ENCODE peak calls at places on chromosome 16, in seven cellular contexts. One of them, this sample, is unnamed. For H3K4me1, H3K9me2 and H3K27me3, the result is how much of the 10 kb centered on the place peaks cover.

GRCh38 chr16:49750341-49751011 is 105.4 kb downstream of the ZNF423 start:
- DNase-seq in PC-3: no peak
- DNase-seq in HCT116: no peak
- DNase-seq in MM.1S: no peak
- DNase-seq in Karpas-422: no peak
- DNase-seq in GM23248: peak
- DNase-seq in SK-N-SH: peak
- DNase-seq in this sample: no peak

GRCh38 chr16:47664653-47665325 is 203.7 kb downstream of the PHKB start:
- DNase-seq in GM23248: no peak
- DNase-seq in MM.1S: no peak
- DNase-seq in Karpas-422: no peak
- DNase-seq in SK-N-SH: no peak
- DNase-seq in PC-3: peak
- DNase-seq in HCT116: no peak
- DNase-seq in this sample: peak

GRCh38 chr16:19883296-19883951 is 1.2 kb downstream of the GPRC5B start:
- DNase-seq in PC-3: no peak
- DNase-seq in Karpas-422: no peak
- DNase-seq in SK-N-SH: peak
- DNase-seq in GM23248: peak
- DNase-seq in HCT116: no peak
- DNase-seq in MM.1S: no peak
- DNase-seq in this sample: peak

GRCh38 chr16:26749072-26749471 is 317.7 kb upstream of the C16orf82 start:
- DNase-seq in PC-3: no peak
- DNase-seq in MM.1S: no peak
- DNase-seq in GM23248: no peak
- DNase-seq in Karpas-422: no peak
- DNase-seq in SK-N-SH: no peak
- DNase-seq in HCT116: no peak
- DNase-seq in this sample: no peak

GRCh38 chr16:77584205-77584859 is 138.0 kb upstream of the NUDT7 start:
- DNase-seq in GM23248: peak
- DNase-seq in HCT116: peak
- DNase-seq in PC-3: peak
- DNase-seq in SK-N-SH: peak
- DNase-seq in Karpas-422: peak
- DNase-seq in MM.1S: peak
- DNase-seq in this sample: peak

GRCh38 chr16:50522324-50522723 is 25.9 kb upstream of the NKD1 start:
- DNase-seq in SK-N-SH: no peak
- DNase-seq in PC-3: no peak
- DNase-seq in MM.1S: no peak
- DNase-seq in GM23248: no peak
- DNase-seq in Karpas-422: no peak
- DNase-seq in HCT116: no peak
- DNase-seq in this sample: no peak

GRCh38 chr16:64830653-64831052 is 291.2 kb downstream of the CDH11 start:
- DNase-seq in Karpas-422: no peak
- DNase-seq in GM23248: peak
- DNase-seq in MM.1S: no peak
- DNase-seq in PC-3: peak
- DNase-seq in SK-N-SH: no peak
- DNase-seq in HCT116: no peak
- DNase-seq in this sample: no peak

GRCh38 chr16:4862639-4863038 is 15.4 kb downstream of the UBN1 start:
- DNase-seq in PC-3: peak
- DNase-seq in HCT116: no peak
- DNase-seq in Karpas-422: no peak
- DNase-seq in MM.1S: no peak
- DNase-seq in GM23248: peak
- DNase-seq in SK-N-SH: no peak
- DNase-seq in this sample: no peak

GRCh38 chr16:30032083-30032819 is 1.2 kb upstream of the TLCD3B start:
- DNase-seq in PC-3: peak
- DNase-seq in SK-N-SH: peak
- DNase-seq in MM.1S: peak
- DNase-seq in Karpas-422: peak
- DNase-seq in HCT116: peak
- DNase-seq in GM23248: peak
- DNase-seq in this sample: peak

GRCh38 chr16:51290410-51290809 is 139.3 kb upstream of the SALL1 start:
- DNase-seq in HCT116: no peak
- DNase-seq in GM23248: no peak
- DNase-seq in PC-3: no peak
- DNase-seq in Karpas-422: no peak
- DNase-seq in SK-N-SH: no peak
- DNase-seq in MM.1S: no peak
- DNase-seq in this sample: no peak

GRCh38 chr16:15822957-15823356 is 33.9 kb downstream of the MYH11 start:
- DNase-seq in PC-3: no peak
- DNase-seq in Karpas-422: no peak
- DNase-seq in HCT116: no peak
- DNase-seq in MM.1S: no peak
- DNase-seq in GM23248: no peak
- DNase-seq in SK-N-SH: no peak
- DNase-seq in this sample: no peak

GRCh38 chr16:68985855-68986254 is 119.6 kb upstream of the HAS3 start:
- DNase-seq in PC-3: peak
- DNase-seq in MM.1S: no peak
- DNase-seq in GM23248: peak
- DNase-seq in HCT116: peak
- DNase-seq in SK-N-SH: no peak
- DNase-seq in Karpas-422: no peak
- DNase-seq in this sample: no peak

GRCh38 chr16:10987361-10988163 is 43.2 kb downstream of the CLEC16A start:
- DNase-seq in HCT116: no peak
- DNase-seq in SK-N-SH: no peak
- DNase-seq in PC-3: no peak
- DNase-seq in MM.1S: no peak
- DNase-seq in GM23248: no peak
- DNase-seq in Karpas-422: no peak
- DNase-seq in this sample: no peak
- H3K4me1 ChIP-seq in HCT116: under half
- H3K4me1 ChIP-seq in SK-N-SH: under half
- H3K4me1 ChIP-seq in PC-3: under half
- H3K4me1 ChIP-seq in MM.1S: under half
- H3K4me1 ChIP-seq in GM23248: under half
- H3K4me1 ChIP-seq in Karpas-422: under half
- H3K4me1 ChIP-seq in this sample: under half

GRCh38 chr16:55046513-55046912 is 115.8 kb downstream of the IRX5 start:
- DNase-seq in MM.1S: no peak
- DNase-seq in HCT116: no peak
- DNase-seq in PC-3: no peak
- DNase-seq in Karpas-422: no peak
- DNase-seq in SK-N-SH: no peak
- DNase-seq in GM23248: no peak
- DNase-seq in this sample: no peak
- H3K9me2 ChIP-seq in MM.1S: under half
- H3K9me2 ChIP-seq in HCT116: under half
- H3K9me2 ChIP-seq in PC-3: under half
- H3K9me2 ChIP-seq in Karpas-422: under half
- H3K9me2 ChIP-seq in SK-N-SH: under half
- H3K9me2 ChIP-seq in GM23248: under half
- H3K9me2 ChIP-seq in this sample: under half

GRCh38 chr16:86575754-86576557 is 2.4 kb upstream of the FOXL1 start:
- DNase-seq in MM.1S: no peak
- DNase-seq in GM23248: peak
- DNase-seq in HCT116: peak
- DNase-seq in SK-N-SH: peak
- DNase-seq in PC-3: peak
- DNase-seq in Karpas-422: no peak
- DNase-seq in this sample: peak

GRCh38 chr16:86575095-86575685 is 3.2 kb upstream of the FOXL1 start:
- DNase-seq in GM23248: no peak
- DNase-seq in PC-3: no peak
- DNase-seq in HCT116: no peak
- DNase-seq in Karpas-422: no peak
- DNase-seq in SK-N-SH: no peak
- DNase-seq in MM.1S: no peak
- DNase-seq in this sample: no peak

GRCh38 chr16:86578056-86578455 is 293 bp upstream of the FOXL1 start:
- DNase-seq in Karpas-422: no peak
- DNase-seq in SK-N-SH: no peak
- DNase-seq in HCT116: no peak
- DNase-seq in GM23248: peak
- DNase-seq in PC-3: no peak
- DNase-seq in MM.1S: no peak
- DNase-seq in this sample: peak

GRCh38 chr16:86577314-86577971 is 906 bp upstream of the FOXL1 start:
- DNase-seq in SK-N-SH: no peak
- DNase-seq in HCT116: no peak
- DNase-seq in GM23248: peak
- DNase-seq in MM.1S: no peak
- DNase-seq in PC-3: no peak
- DNase-seq in Karpas-422: no peak
- DNase-seq in this sample: peak

GRCh38 chr16:86576591-86577313 is 1.6 kb upstream of the FOXL1 start:
- DNase-seq in SK-N-SH: no peak
- DNase-seq in PC-3: peak
- DNase-seq in HCT116: no peak
- DNase-seq in Karpas-422: no peak
- DNase-seq in GM23248: peak
- DNase-seq in MM.1S: no peak
- DNase-seq in this sample: no peak
- H3K27me3 ChIP-seq in SK-N-SH: under half
- H3K27me3 ChIP-seq in PC-3: under half
- H3K27me3 ChIP-seq in HCT116: under half
- H3K27me3 ChIP-seq in Karpas-422: under half
- H3K27me3 ChIP-seq in GM23248: under half
- H3K27me3 ChIP-seq in MM.1S: half or more
- H3K27me3 ChIP-seq in this sample: half or more

DNA sequence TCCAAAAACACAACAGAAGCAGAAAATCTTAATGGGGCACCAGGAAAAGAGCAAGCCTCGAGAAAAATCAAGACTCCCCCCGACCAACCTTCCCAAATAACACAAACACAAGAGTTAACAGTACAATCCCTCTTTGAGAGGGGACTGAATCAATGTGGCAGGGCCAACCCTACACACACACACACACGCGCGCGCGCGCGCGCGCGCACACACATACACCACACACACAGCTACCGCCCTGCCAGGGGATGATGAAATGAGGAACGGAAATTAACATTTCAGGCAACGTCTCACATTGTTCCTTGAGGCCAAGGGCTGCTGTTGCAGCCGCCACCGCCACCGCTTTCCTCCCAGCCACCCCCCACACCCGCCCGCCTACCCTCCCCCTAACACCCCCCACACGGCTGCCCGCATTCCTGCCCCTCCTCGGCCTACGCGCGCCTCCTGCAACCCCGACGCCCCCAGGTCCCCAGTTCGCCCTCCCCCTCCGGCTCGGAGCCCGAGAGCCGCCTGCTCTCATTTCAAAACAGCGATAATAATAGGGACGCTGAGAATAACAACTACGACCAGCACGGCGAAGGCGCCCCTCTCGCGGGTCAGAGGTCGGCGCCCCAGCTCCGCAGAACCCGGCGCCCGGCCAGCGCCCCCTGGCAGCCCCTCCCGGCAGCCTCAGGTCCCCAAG is 1.2 kb downstream of the ANKRD11 start:
- DNase-seq in GM23248: peak
- DNase-seq in PC-3: peak
- DNase-seq in MM.1S: peak
- DNase-seq in Karpas-422: peak
- DNase-seq in HCT116: peak
- DNase-seq in SK-N-SH: peak
- DNase-seq in this sample: peak
- H3K4me1 ChIP-seq in GM23248: under half
- H3K4me1 ChIP-seq in PC-3: under half
- H3K4me1 ChIP-seq in MM.1S: under half
- H3K4me1 ChIP-seq in Karpas-422: under half
- H3K4me1 ChIP-seq in HCT116: under half
- H3K4me1 ChIP-seq in SK-N-SH: under half
- H3K4me1 ChIP-seq in this sample: under half

GRCh38 chr16:3810198-3810664 is 70.3 kb downstream of the CREBBP start:
- DNase-seq in HCT116: no peak
- DNase-seq in SK-N-SH: no peak
- DNase-seq in Karpas-422: no peak
- DNase-seq in GM23248: no peak
- DNase-seq in PC-3: no peak
- DNase-seq in MM.1S: no peak
- DNase-seq in this sample: no peak
- H3K9me2 ChIP-seq in HCT116: under half
- H3K9me2 ChIP-seq in SK-N-SH: under half
- H3K9me2 ChIP-seq in Karpas-422: under half
- H3K9me2 ChIP-seq in GM23248: under half
- H3K9me2 ChIP-seq in PC-3: under half
- H3K9me2 ChIP-seq in MM.1S: under half
- H3K9me2 ChIP-seq in this sample: under half

DNA sequence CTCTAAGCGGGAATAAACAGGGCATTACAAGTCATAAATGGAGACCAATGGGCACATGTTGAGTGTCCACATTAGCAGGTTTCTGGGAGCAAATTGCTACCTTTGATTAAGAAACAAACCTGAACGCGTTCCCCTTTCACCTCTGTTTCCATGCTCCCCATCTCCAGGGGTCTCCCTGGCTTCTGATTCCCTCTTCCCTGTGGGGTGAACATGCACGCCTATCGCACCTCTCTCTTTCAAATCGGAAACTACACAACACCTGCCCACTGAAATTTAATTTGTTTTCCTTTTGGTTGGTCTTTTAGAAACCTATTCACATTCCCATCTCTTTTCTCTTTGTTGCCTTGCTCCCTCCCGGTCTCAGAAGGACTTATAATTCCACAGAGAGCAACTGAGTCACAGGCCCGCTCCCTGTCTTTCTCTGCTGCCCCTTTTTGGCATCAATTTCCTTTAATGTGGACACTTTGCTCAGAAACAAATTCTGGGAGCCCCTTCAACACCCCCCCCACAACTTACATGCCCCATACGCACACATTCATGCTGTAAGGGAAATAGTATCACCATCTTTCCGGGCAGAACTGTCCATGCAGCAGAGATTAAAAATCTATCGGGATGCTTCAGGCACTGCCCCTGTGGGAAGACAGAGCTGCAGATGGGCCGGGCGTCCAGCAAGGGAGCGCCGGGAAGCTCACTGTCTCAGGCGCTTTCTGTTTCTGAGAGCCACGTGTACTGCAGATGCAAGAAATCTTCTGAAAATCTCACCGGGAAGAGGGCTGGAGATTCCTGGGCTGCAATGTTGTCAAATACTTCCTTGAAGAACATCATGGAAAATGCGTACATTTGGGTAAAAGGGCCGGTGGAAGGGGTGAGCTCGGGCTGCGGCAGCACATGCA is 7.2 kb upstream of the FOXF1 start:
- DNase-seq in SK-N-SH: no peak
- DNase-seq in MM.1S: no peak
- DNase-seq in PC-3: no peak
- DNase-seq in Karpas-422: no peak
- DNase-seq in HCT116: no peak
- DNase-seq in GM23248: peak
- DNase-seq in this sample: no peak
- H3K27me3 ChIP-seq in SK-N-SH: half or more
- H3K27me3 ChIP-seq in MM.1S: half or more
- H3K27me3 ChIP-seq in PC-3: half or more
- H3K27me3 ChIP-seq in Karpas-422: under half
- H3K27me3 ChIP-seq in HCT116: under half
- H3K27me3 ChIP-seq in GM23248: half or more
- H3K27me3 ChIP-seq in this sample: half or more

This sample was measured in hepatocyte.